ENCODE peak calls at places on chromosome 20, in five cellular contexts. A, P, Y, V and J are unnamed samples.

GRCh38 chr20:1861347-1861987 is 33.7 kb upstream of the SIRPA start:
- DNase-seq in A (no peak), P (no peak), Y (no peak), V (peak), J (no peak)

GRCh38 chr20:19921349-19921793 is 95.8 kb upstream of the NAA20 start:
- DNase-seq in A (no peak), P (no peak), Y (no peak), V (no peak), J (no peak)

GRCh38 chr20:18056174-18057105 is 1.3 kb downstream of the OVOL2 start:
- DNase-seq in A (no peak), P (peak), Y (no peak), V (no peak), J (no peak)

GRCh38 chr20:52410746-52411317 is 219.3 kb upstream of the ZFP64 start:
- DNase-seq in A (no peak), P (no peak), Y (no peak), V (peak), J (no peak)

GRCh38 chr20:41669708-41670263 is 51.6 kb upstream of the CHD6 start:
- DNase-seq in A (no peak), P (no peak), Y (no peak), V (no peak), J (peak)

GRCh38 chr20:48877299-48877698 is 44.2 kb upstream of the ARFGEF2 start:
- DNase-seq in A (no peak), P (no peak), Y (peak), V (no peak), J (no peak)

GRCh38 chr20:53148764-53149163 is 176.6 kb downstream of the TSHZ2 start:
- DNase-seq in A (no peak), P (no peak), Y (no peak), V (no peak), J (no peak)

GRCh38 chr20:37295001-37295400 is 5.5 kb downstream of the MANBAL start:
- DNase-seq in A (peak), P (no peak), Y (peak), V (peak), J (no peak)

GRCh38 chr20:51366155-51366886 is 176.2 kb downstream of the NFATC2 start:
- DNase-seq in A (peak), P (peak), Y (peak), V (peak), J (no peak)

GRCh38 chr20:45962031-45962755 is 9.8 kb downstream of the ZNF335 start:
- DNase-seq in A (no peak), P (no peak), Y (no peak), V (no peak), J (no peak)

GRCh38 chr20:5855939-5856338 is 94.4 kb downstream of the TRMT6 start:
- DNase-seq in A (no peak), P (no peak), Y (no peak), V (no peak), J (no peak)

GRCh38 chr20:24698189-24698588 is 228.8 kb downstream of the SYNDIG1 start:
- DNase-seq in A (no peak), P (peak), Y (no peak), V (peak), J (no peak)

GRCh38 chr20:57677323-57677982 is 32.4 kb downstream of the PMEPA1 start:
- DNase-seq in A (no peak), P (no peak), Y (no peak), V (no peak), J (no peak)

GRCh38 chr20:45817652-45818194 is 5.3 kb downstream of the UBE2C start:
- DNase-seq in A (no peak), P (no peak), Y (peak), V (peak), J (no peak)

GRCh38 chr20:56414842-56415765 is 3.0 kb downstream of the CASS4 start:
- DNase-seq in A (no peak), P (no peak), Y (peak), V (no peak), J (no peak)

GRCh38 chr20:25011261-25011660 is 18.7 kb upstream of the APMAP start:
- DNase-seq in A (no peak), P (no peak), Y (no peak), V (no peak), J (no peak)

GRCh38 chr20:35226775-35227681 is 538 bp downstream of the MMP24 start:
- DNase-seq in A (peak), P (peak), Y (peak), V (peak), J (no peak)

GRCh38 chr20:51660741-51661608 is 107.2 kb downstream of the ATP9A start:
- DNase-seq in A (peak), P (no peak), Y (peak), V (no peak), J (no peak)

GRCh38 chr20:8601542-8601912 is 467.4 kb upstream of the PLCB4 start:
- DNase-seq in A (no peak), P (no peak), Y (no peak), V (no peak), J (no peak)

GRCh38 chr20:44112456-44112855 is 74.5 kb downstream of the JPH2 start:
- DNase-seq in A (no peak), P (no peak), Y (no peak), V (no peak), J (no peak)